ENCODE peak calls at places on chromosomes 13 and 19, in four cellular contexts. One of them, this sample, is unnamed. For H3K79me2, the result is how much of the 10 kb centered on the place peaks cover.

GRCh38 chr19:40278361-40279045 is 6.6 kb downstream of the AKT2 start:
- DNase-seq in HepG2: no peak
- DNase-seq in GM12878: no peak
- DNase-seq in H1: no peak
- DNase-seq in this sample: no peak

GRCh38 chr13:76967031-76967430 is 18.7 kb downstream of the ACOD1 start:
- DNase-seq in HepG2: no peak
- DNase-seq in GM12878: no peak
- DNase-seq in H1: no peak
- DNase-seq in this sample: no peak

GRCh38 chr13:21060063-21060826 is 1.1 kb downstream of the LATS2 start:
- DNase-seq in HepG2: no peak
- DNase-seq in GM12878: no peak
- DNase-seq in H1: peak
- DNase-seq in this sample: no peak

GRCh38 chr13:110337287-110337686 is 30.2 kb downstream of the COL4A2 start:
- DNase-seq in HepG2: no peak
- DNase-seq in GM12878: no peak
- DNase-seq in H1: no peak
- DNase-seq in this sample: no peak

GRCh38 chr13:34310539-34310938 is 492.6 kb downstream of the RFC3 start:
- DNase-seq in HepG2: no peak
- DNase-seq in GM12878: no peak
- DNase-seq in H1: no peak
- DNase-seq in this sample: peak

GRCh38 chr13:42038661-42039456 is 9.6 kb upstream of the DGKH start:
- DNase-seq in HepG2: no peak
- DNase-seq in GM12878: no peak
- DNase-seq in H1: no peak
- DNase-seq in this sample: no peak

GRCh38 chr13:101835920-101836319 is 383.4 kb downstream of the ITGBL1 start:
- DNase-seq in HepG2: no peak
- DNase-seq in GM12878: no peak
- DNase-seq in H1: no peak
- DNase-seq in this sample: no peak

GRCh38 chr19:588093-588742 is 1.5 kb upstream of the HCN2 start:
- DNase-seq in HepG2: peak
- DNase-seq in GM12878: no peak
- DNase-seq in H1: peak
- DNase-seq in this sample: peak

GRCh38 chr13:74771964-74772363 is 637.8 kb upstream of the KLF12 start:
- DNase-seq in HepG2: no peak
- DNase-seq in GM12878: no peak
- DNase-seq in H1: no peak
- DNase-seq in this sample: no peak

GRCh38 chr19:31347828-31348314 is 1.4 kb downstream of the TSHZ3 start:
- DNase-seq in HepG2: no peak
- DNase-seq in GM12878: no peak
- DNase-seq in H1: no peak
- DNase-seq in this sample: no peak

GRCh38 chr19:18504886-18505610 is 16.8 kb downstream of the ELL start:
- DNase-seq in HepG2: no peak
- DNase-seq in GM12878: no peak
- DNase-seq in H1: no peak
- DNase-seq in this sample: no peak

GRCh38 chr13:28412981-28413380 is 81.9 kb downstream of the FLT1 start:
- DNase-seq in HepG2: no peak
- DNase-seq in GM12878: no peak
- DNase-seq in H1: no peak
- DNase-seq in this sample: no peak

GRCh38 chr19:33879818-33880575 is 83.3 kb downstream of the KCTD15 start:
- DNase-seq in HepG2: no peak
- DNase-seq in GM12878: no peak
- DNase-seq in H1: no peak
- DNase-seq in this sample: peak

GRCh38 chr19:52191374-52191773 is 1.5 kb downstream of the PPP2R1A start:
- DNase-seq in HepG2: no peak
- DNase-seq in GM12878: no peak
- DNase-seq in H1: no peak
- DNase-seq in this sample: no peak

GRCh38 chr13:46683879-46684278 is 113.1 kb downstream of the ESD start:
- DNase-seq in HepG2: no peak
- DNase-seq in GM12878: no peak
- DNase-seq in H1: no peak
- DNase-seq in this sample: no peak

GRCh38 chr19:14648506-14648905 is 26.1 kb downstream of the ADGRE3 start:
- DNase-seq in HepG2: no peak
- DNase-seq in GM12878: no peak
- DNase-seq in H1: no peak
- DNase-seq in this sample: no peak

GRCh38 chr19:6955082-6955481 is 66.1 kb downstream of the MBD3L2B start:
- DNase-seq in HepG2: no peak
- DNase-seq in GM12878: no peak
- DNase-seq in H1: no peak
- DNase-seq in this sample: no peak

GRCh38 chr19:40441719-40442253 is 2.3 kb downstream of the SERTAD3 start:
- DNase-seq in HepG2: no peak
- DNase-seq in GM12878: no peak
- DNase-seq in H1: no peak
- DNase-seq in this sample: no peak

GRCh38 chr13:29892149-29892548 is 41.7 kb upstream of the UBL3 start:
- DNase-seq in HepG2: no peak
- DNase-seq in GM12878: no peak
- DNase-seq in H1: no peak
- DNase-seq in this sample: no peak

GRCh38 chr19:29371766-29372415 is 153.9 kb upstream of the VSTM2B start:
- DNase-seq in HepG2: no peak
- DNase-seq in GM12878: no peak
- DNase-seq in H1: peak
- DNase-seq in this sample: no peak

GRCh38 chr13:38366954-38367645 is 17.4 kb downstream of the UFM1 start:
- DNase-seq in HepG2: no peak
- DNase-seq in GM12878: no peak
- DNase-seq in H1: no peak
- DNase-seq in this sample: no peak

GRCh38 chr19:34879563-34879962 is 47.1 kb upstream of the ZNF30 start:
- DNase-seq in HepG2: no peak
- DNase-seq in GM12878: no peak
- DNase-seq in H1: no peak
- DNase-seq in this sample: no peak

GRCh38 chr19:36528921-36529518 is 949 bp upstream of the ZNF260 start:
- DNase-seq in HepG2: peak
- DNase-seq in GM12878: peak
- DNase-seq in H1: peak
- DNase-seq in this sample: peak

GRCh38 chr19:45820413-45821102 is 5.5 kb upstream of the RSPH6A start:
- DNase-seq in HepG2: no peak
- DNase-seq in GM12878: no peak
- DNase-seq in H1: no peak
- DNase-seq in this sample: no peak

GRCh38 chr19:51799998-51800848 is 5.3 kb downstream of the FPR3 start:
- DNase-seq in HepG2: peak
- DNase-seq in GM12878: no peak
- DNase-seq in H1: no peak
- DNase-seq in this sample: no peak

GRCh38 chr19:47146920-47147319 is 16.3 kb downstream of the SAE1 start:
- DNase-seq in HepG2: no peak
- DNase-seq in GM12878: no peak
- DNase-seq in H1: no peak
- DNase-seq in this sample: no peak

GRCh38 chr13:44969858-44970484 is 19.3 kb downstream of the NUFIP1 start:
- DNase-seq in HepG2: peak
- DNase-seq in GM12878: no peak
- DNase-seq in H1: no peak
- DNase-seq in this sample: peak

GRCh38 chr19:32223595-32224370 is 121.6 kb upstream of the ZNF507 start:
- DNase-seq in HepG2: no peak
- DNase-seq in GM12878: no peak
- DNase-seq in H1: no peak
- DNase-seq in this sample: peak

GRCh38 chr13:50846861-50847475 is 3.5 kb upstream of the DLEU7 start:
- DNase-seq in HepG2: no peak
- DNase-seq in GM12878: no peak
- DNase-seq in H1: no peak
- DNase-seq in this sample: no peak

GRCh38 chr19:49888478-49888901 is 8.2 kb downstream of the IL4I1 start:
- DNase-seq in HepG2: no peak
- DNase-seq in GM12878: no peak
- DNase-seq in H1: no peak
- DNase-seq in this sample: no peak

GRCh38 chr13:23510544-23510916 is 59.7 kb upstream of the TNFRSF19 start:
- DNase-seq in HepG2: no peak
- DNase-seq in GM12878: no peak
- DNase-seq in H1: no peak
- DNase-seq in this sample: no peak

GRCh38 chr13:41065098-41065497 is 3.8 kb downstream of the WBP4 start:
- DNase-seq in HepG2: no peak
- DNase-seq in GM12878: no peak
- DNase-seq in H1: no peak
- DNase-seq in this sample: no peak

GRCh38 chr13:109673477-109673876 is 112.9 kb downstream of the IRS2 start:
- DNase-seq in HepG2: no peak
- DNase-seq in GM12878: no peak
- DNase-seq in H1: no peak
- DNase-seq in this sample: no peak

DNA sequence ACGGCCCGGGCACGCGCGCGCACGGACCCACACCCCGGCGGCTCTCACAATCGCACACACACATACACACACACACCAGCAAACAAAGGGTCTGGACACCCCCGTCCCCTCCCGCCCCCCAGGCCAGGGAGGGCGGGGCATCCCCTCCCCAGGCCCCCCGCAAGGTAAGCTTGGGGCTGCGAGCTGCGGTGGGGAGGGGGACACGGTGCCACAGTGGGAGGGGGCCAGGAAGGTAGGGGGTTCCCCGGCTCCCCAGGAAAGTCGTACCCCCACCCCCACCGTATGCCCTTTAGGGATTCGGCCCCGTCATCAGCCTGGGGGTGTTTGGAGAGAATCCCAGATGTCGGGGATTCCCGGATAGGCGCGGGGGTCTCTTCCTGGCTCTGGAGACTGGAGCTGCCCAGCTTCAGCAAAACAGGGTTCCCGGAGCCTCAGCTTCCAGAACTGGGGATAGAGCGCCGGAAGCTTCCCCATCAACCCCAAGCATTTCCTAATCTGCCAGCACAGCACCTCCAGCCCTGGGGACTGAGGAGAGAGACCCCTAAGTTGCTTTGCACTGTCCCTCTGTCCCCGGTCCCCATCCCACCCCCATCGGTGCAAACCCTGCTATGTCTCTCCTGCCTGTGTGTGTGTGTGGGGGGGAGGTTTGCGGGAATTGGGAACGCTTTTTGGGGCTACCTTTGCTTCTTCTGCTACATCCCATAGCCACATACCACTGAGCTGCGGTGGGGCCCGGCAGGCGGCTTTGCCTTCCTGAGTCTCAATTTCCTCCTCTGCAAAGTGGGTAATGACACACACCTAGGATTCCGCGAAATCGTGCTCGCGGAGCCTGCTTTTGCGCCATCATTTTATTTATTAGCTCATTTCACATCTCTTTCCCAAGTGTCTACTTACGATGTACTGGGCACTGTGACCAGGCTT is 1.8 kb upstream of the CDC37 start:
- DNase-seq in HepG2: no peak
- DNase-seq in GM12878: no peak
- DNase-seq in H1: no peak
- DNase-seq in this sample: peak
- TF ChIP-seq TAF1 in HepG2: no peak
- TF ChIP-seq TAF1 in GM12878: no peak
- TF ChIP-seq TAF1 in H1: no peak
- TF ChIP-seq TAF1 in this sample: no peak

GRCh38 chr13:99501135-99501951 is at the start of gene TM9SF2:
- DNase-seq in HepG2: peak
- DNase-seq in GM12878: peak
- DNase-seq in H1: peak
- DNase-seq in this sample: peak
- H3K79me2 ChIP-seq in HepG2: half or more
- H3K79me2 ChIP-seq in GM12878: half or more
- H3K79me2 ChIP-seq in H1: under half
- H3K79me2 ChIP-seq in this sample: half or more

DNA sequence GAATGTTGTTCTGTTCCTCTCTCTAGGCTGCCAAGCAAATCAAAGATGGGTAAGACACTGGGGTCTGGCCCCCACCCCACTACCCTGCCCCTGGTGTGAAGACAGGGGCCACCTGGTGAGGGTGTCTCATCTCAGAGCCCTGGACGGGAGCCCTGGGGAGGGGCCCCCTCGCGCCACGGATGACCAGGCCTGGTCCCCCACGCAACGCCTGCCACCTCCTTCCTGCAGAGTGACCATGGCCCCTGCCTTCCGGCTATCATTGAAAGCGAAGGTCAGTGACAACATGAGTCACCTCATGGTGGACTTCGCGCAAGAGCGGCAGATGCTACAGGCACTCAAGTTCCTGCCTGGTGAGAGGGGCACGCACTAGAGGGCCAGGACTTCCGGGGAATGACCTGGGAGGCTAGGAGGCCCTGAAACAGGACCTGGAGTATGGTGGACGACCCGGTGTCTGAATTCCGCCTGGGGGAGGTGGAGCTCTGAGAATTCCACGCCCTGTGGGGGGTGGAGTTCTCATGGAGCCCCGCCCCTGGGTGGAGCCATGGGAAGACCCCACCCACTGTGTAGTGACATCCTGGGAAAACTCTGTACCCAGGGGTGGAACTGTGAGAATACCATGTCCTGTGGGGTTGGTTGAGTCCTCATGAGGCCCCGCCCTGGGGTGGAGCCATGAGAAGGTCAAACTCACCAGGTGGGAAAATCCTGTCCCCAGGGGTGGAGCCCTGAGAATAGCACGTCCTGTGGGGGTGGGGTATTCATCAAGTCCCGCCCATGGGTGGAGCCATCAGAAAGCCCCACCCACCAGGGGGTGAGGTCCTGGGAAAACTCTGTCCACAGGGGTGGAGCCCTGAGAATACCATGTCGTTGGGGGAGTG is 6.1 kb downstream of the FSD1 start:
- DNase-seq in HepG2: peak
- DNase-seq in GM12878: no peak
- DNase-seq in H1: peak
- DNase-seq in this sample: peak
- TF ChIP-seq TCF12 in HepG2: no peak
- TF ChIP-seq TCF12 in GM12878: no peak
- TF ChIP-seq TCF12 in H1: no peak
- TF ChIP-seq TCF12 in this sample: no peak

GRCh38 chr13:103303078-103303651 is 236.9 kb upstream of the SLC10A2 start:
- DNase-seq in HepG2: no peak
- DNase-seq in GM12878: no peak
- DNase-seq in H1: no peak
- DNase-seq in this sample: peak

GRCh38 chr13:103297083-103297482 is 230.9 kb upstream of the SLC10A2 start:
- DNase-seq in HepG2: no peak
- DNase-seq in GM12878: no peak
- DNase-seq in H1: no peak
- DNase-seq in this sample: no peak

DNA sequence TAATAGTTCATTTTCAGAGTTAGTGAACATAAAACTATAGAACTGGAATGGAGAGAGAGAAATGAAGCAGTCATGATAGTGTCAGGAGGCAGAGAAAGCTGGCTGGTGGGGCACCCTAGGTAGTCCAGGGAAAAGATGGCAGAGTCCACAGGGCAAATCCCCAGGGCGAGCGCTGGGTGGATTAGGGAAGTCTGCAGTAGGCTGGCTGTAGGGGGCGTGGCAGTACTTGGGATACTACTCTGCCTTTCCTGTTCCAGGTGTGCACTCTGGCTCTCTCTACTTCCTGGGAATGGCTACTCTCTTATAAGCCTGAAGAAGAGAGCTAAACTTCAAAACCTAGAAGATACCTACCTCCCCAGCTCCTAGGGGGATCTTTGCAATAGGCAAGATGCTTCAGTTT is 232.9 kb upstream of the SLC10A2 start:
- DNase-seq in HepG2: no peak
- DNase-seq in GM12878: no peak
- DNase-seq in H1: peak
- DNase-seq in this sample: no peak
- TF ChIP-seq TAF1 in HepG2: no peak
- TF ChIP-seq TAF1 in GM12878: no peak
- TF ChIP-seq TAF1 in H1: no peak
- TF ChIP-seq TAF1 in this sample: no peak